ENCODE peak calls at places on chromosome 18, in four cellular contexts. R is H54, D is A549, A is K562. I is an unnamed sample.

GRCh38 chr18:69529151-69529550 is 128.5 kb downstream of the DOK6 start:
- DNase-seq in D (no peak), R (no peak), A (no peak), I (no peak)

GRCh38 chr18:31102941-31103340 is 720 bp upstream of the DSC2 start:
- DNase-seq in D (no peak), R (no peak), A (no peak), I (no peak)

GRCh38 chr18:69858897-69859296 is 88.8 kb downstream of the CD226 start:
- DNase-seq in D (no peak), R (no peak), A (no peak), I (no peak)

GRCh38 chr18:38539871-38540270 is 974.3 kb upstream of the CELF4 start:
- DNase-seq in D (no peak), R (no peak), A (no peak), I (no peak)

GRCh38 chr18:33735428-33735827 is 157.4 kb downstream of the ASXL3 start:
- DNase-seq in A (no peak), D (no peak), R (no peak), I (peak)

GRCh38 chr18:79595876-79596374 is 83.7 kb upstream of the CTDP1 start:
- DNase-seq in R (no peak), A (no peak), D (no peak), I (no peak)

GRCh38 chr18:5104246-5104645 is 92.8 kb downstream of the AKAIN1 start:
- DNase-seq in D (no peak), A (no peak), R (no peak), I (no peak)

GRCh38 chr18:74242451-74243096 is 49.2 kb downstream of the CYB5A start:
- DNase-seq in A (peak), D (no peak), R (no peak), I (peak)

GRCh38 chr18:59202258-59202820 is 17.6 kb upstream of the GRP start:
- DNase-seq in A (no peak), R (no peak), D (no peak), I (no peak)

GRCh38 chr18:5628512-5629255 is 84.9 kb upstream of the EPB41L3 start:
- DNase-seq in D (peak), R (no peak), A (no peak), I (no peak)

GRCh38 chr18:64273724-64274123 is 124.8 kb upstream of the LINC00305 start:
- DNase-seq in D (no peak), R (no peak), A (no peak), I (no peak)

GRCh38 chr18:9577361-9577760 is 37.0 kb downstream of the PPP4R1 start:
- DNase-seq in R (no peak), A (no peak), D (peak), I (no peak)

GRCh38 chr18:31301201-31301655 is 16.7 kb upstream of the DSG1 start:
- DNase-seq in R (no peak), D (peak), A (no peak), I (no peak)

GRCh38 chr18:6021341-6022088 is 126.2 kb upstream of the TMEM200C start:
- DNase-seq in D (no peak), A (no peak), R (no peak), I (no peak)

GRCh38 chr18:73986711-73987110 is 160.9 kb downstream of the FBXO15 start:
- DNase-seq in R (no peak), A (no peak), D (no peak), I (no peak)

GRCh38 chr18:45652703-45653490 is 37.6 kb downstream of the SLC14A2 start:
- DNase-seq in R (no peak), D (no peak), A (no peak), I (peak)

GRCh38 chr18:31064130-31064529 is 21.6 kb upstream of the DSC3 start:
- DNase-seq in R (no peak), D (no peak), A (no peak), I (no peak)

DNA sequence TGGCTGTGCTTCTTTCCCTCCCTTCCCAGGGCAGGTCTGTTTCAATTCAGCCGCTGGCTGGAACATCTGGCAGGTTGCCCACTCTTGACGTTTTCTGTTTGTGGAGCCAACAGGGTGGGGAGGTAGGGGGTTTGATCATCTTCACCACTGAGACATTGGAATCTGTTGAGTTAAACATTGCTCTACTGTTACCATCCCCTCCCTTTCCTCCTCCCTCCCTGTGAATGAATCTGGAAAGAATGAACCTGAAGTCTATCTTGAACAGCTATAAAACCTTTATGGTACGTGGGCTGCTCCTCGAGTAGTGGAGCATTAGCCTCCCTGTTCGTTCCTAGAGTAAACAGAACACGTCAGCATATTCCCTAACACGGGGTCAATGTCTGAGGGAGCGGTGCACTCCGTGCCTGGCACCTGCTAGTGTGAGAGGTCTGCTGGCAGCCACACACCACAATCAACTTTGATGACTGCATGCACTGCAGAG is 249.9 kb upstream of the RBBP8 start:
- DNase-seq in R (no peak), D (peak), A (no peak), I (no peak)
- TF ChIP-seq POLR2A in R (no peak), D (no peak), A (no peak), I (no peak)

GRCh38 chr18:26865557-26865956 is at the start of gene AQP4:
- DNase-seq in R (no peak), D (no peak), A (no peak), I (no peak)

GRCh38 chr18:26863921-26864497 is 1.5 kb downstream of the AQP4 start:
- DNase-seq in D (no peak), A (no peak), R (no peak), I (no peak)

GRCh38 chr18:26862084-26862483 is 3.4 kb downstream of the AQP4 start:
- DNase-seq in R (no peak), A (no peak), D (no peak), I (no peak)

GRCh38 chr18:26864658-26865057 is 849 bp downstream of the AQP4 start:
- DNase-seq in D (no peak), R (no peak), A (no peak), I (no peak)

GRCh38 chr18:26863122-26863879 is 2.2 kb downstream of the AQP4 start:
- DNase-seq in A (no peak), D (peak), R (no peak), I (no peak)
- TF ChIP-seq POLR2A in A (no peak), D (no peak), R (no peak), I (no peak)

GRCh38 chr18:21110667-21111350 is 804 bp downstream of the ROCK1 start:
- DNase-seq in R (no peak), A (peak), D (peak), I (peak)
- TF ChIP-seq POLR2A in R (no peak), A (no peak), D (no peak), I (no peak)

DNA sequence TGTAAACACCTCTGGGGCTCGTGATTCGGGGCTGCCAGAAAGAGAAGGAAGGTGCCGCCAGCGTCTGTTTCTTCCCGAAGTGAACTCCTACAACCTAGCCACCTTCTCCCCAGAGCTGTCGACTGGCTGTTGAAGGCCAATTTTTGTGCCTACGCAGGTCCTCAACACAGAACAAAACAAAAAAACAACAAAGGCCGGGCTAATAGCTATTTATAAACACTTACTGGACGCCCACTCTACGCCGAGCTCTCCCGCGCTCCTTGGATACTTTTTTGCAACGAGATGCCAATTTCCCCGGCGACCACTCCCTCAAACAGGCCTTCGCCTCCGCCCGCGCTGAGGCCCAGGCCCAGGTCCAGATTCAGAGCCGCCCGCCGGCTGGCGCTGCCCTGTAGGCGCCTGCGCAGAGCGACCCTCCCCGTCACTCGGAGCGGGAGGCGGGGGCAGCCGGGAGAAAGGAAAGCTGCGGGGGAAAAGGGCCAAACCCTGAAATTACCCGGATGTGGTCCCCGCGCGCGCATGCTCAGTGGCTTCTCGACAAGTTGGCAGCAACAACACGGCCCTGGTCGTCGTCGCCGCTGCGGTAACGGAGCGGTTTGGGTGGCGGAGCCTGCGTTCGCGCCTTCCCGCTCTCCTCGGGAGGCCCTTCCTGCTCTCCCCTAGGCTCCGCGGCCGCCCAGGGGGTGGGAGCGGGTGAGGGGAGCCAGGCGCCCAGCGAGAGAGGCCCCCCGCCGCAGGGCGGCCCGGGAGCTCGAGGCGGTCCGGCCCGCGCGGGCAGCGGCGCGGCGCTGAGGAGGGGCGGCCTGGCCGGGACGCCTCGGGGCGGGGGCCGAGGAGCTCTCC is at the start of gene SMAD4:
- DNase-seq in A (peak), D (peak), R (peak), I (peak)
- TF ChIP-seq POLR2A in A (peak), D (peak), R (peak), I (peak)

GRCh38 chr18:48918660-48919415 is 31.9 kb downstream of the SMAD7 start:
- DNase-seq in R (no peak), D (no peak), A (no peak), I (no peak)
- TF ChIP-seq POLR2A in R (no peak), D (no peak), A (no peak), I (no peak)

GRCh38 chr18:13577091-13577697 is 149.2 kb downstream of the FAM210A start:
- DNase-seq in R (no peak), A (no peak), D (no peak), I (no peak)
- TF ChIP-seq POLR2A in R (no peak), A (no peak), D (no peak), I (no peak)

GRCh38 chr18:12345491-12346239 is 31.4 kb downstream of the AFG3L2 start:
- DNase-seq in A (no peak), R (no peak), D (no peak), I (no peak)

GRCh38 chr18:12342661-12343060 is 34.4 kb downstream of the AFG3L2 start:
- DNase-seq in R (no peak), D (no peak), A (no peak), I (no peak)

GRCh38 chr18:12352188-12352587 is 24.8 kb downstream of the AFG3L2 start:
- DNase-seq in R (no peak), D (no peak), A (no peak), I (no peak)

GRCh38 chr18:12346240-12346565 is 30.8 kb downstream of the AFG3L2 start:
- DNase-seq in A (no peak), D (no peak), R (no peak), I (no peak)

DNA sequence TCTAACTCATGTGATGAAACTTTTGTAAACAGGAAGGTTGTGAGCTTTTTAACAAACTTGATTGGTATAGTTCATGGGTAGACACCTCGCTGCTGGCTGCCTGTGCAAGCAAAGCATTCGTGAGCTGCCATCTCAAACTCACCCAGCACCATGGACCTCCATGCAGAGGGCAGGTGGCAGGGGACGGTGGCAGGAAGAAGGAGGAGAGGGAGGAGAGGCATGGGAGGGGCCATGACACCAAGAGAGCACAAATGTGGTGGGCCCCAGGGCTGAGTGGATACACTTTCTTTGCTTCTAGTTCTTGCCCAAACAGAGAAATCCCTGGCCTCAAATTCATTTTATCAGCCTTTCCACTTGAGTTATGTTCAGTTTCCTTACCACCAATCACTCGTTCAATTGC is 29.1 kb downstream of the AFG3L2 start:
- DNase-seq in A (no peak), D (no peak), R (no peak), I (no peak)
- TF ChIP-seq POLR2A in A (no peak), D (no peak), R (no peak), I (no peak)

I was measured in erythroblast.